ENCODE peak calls at places on chromosomes 5 and 9, in nine cellular contexts. R, Z, N, C, S, V, W, U and E are unnamed samples.

GRCh38 chr9:134335095-134335489 is 8.8 kb downstream of the RXRA start:
- DNase-seq in R (no peak), Z (no peak), N (no peak), C (no peak), S (no peak), V (no peak), W (no peak), U (no peak), E (peak; percentile 29)

GRCh38 chr5:172801184-172801671 is 30.2 kb upstream of the DUSP1 start:
- DNase-seq in R (no peak), Z (peak; percentile 12), N (no peak), C (no peak), S (no peak), V (peak; percentile 90), W (no peak), U (no peak), E (peak; percentile 91)

GRCh38 chr5:174769005-174769404 is 44.6 kb downstream of the MSX2 start:
- DNase-seq in R (no peak), Z (no peak), N (no peak), C (no peak), S (no peak), V (no peak), W (no peak), U (no peak), E (no peak)

GRCh38 chr5:124742983-124743533 is 3.4 kb downstream of the ZNF608 start:
- DNase-seq in R (no peak), Z (no peak), N (no peak), C (no peak), S (peak; percentile 38), V (peak; percentile 84), W (no peak), U (no peak), E (peak; percentile 80)

GRCh38 chr5:177212242-177212641 is 78.7 kb downstream of the NSD1 start:
- DNase-seq in R (no peak), Z (no peak), N (no peak), C (no peak), S (no peak), V (no peak), W (no peak), U (no peak), E (no peak)

GRCh38 chr5:124670672-124671592 is 75.5 kb downstream of the ZNF608 start:
- DNase-seq in R (no peak), Z (no peak), N (no peak), C (no peak), S (no peak), V (no peak), W (no peak), U (no peak), E (no peak)

GRCh38 chr5:37552770-37553719 is 173.9 kb downstream of the WDR70 start:
- DNase-seq in R (peak; percentile 19), Z (no peak), N (no peak), C (no peak), S (no peak), V (peak; percentile 97), W (no peak), U (no peak), E (peak; percentile 88)

GRCh38 chr9:127976943-127977871 is 3.6 kb downstream of the EEIG1 start:
- DNase-seq in R (no peak), Z (no peak), N (no peak), C (no peak), S (no peak), V (no peak), W (no peak), U (no peak), E (no peak)

GRCh38 chr9:127133739-127134167 is 11.3 kb upstream of the ANGPTL2 start:
- DNase-seq in R (no peak), Z (peak; percentile 90), N (no peak), C (no peak), S (no peak), V (peak; percentile 62), W (no peak), U (no peak), E (peak; percentile 78)

GRCh38 chr5:134555223-134555790 is 29.8 kb downstream of the JADE2 start:
- DNase-seq in R (no peak), Z (no peak), N (no peak), C (no peak), S (no peak), V (no peak), W (no peak), U (no peak), E (no peak)

GRCh38 chr9:34496149-34496712 is 26.6 kb downstream of the ENHO start:
- DNase-seq in R (no peak), Z (no peak), N (no peak), C (no peak), S (no peak), V (peak; percentile 79), W (no peak), U (no peak), E (peak; percentile 39)

GRCh38 chr9:113138760-113139159 is 12.0 kb upstream of the SLC31A2 start:
- DNase-seq in R (no peak), Z (no peak), N (no peak), C (no peak), S (no peak), V (no peak), W (no peak), U (no peak), E (no peak)

GRCh38 chr9:124839612-124840299 is 13.5 kb upstream of the WDR38 start:
- DNase-seq in R (peak; percentile 53), Z (no peak), N (no peak), C (peak; percentile 40), S (peak; percentile 84), V (peak; percentile 45), W (no peak), U (no peak), E (peak; percentile 43)

GRCh38 chr5:101678494-101679193 is 617.4 kb downstream of the SLCO4C1 start:
- DNase-seq in R (peak; percentile 81), Z (no peak), N (peak; percentile 18), C (peak; percentile 84), S (peak; percentile 92), V (peak; percentile 63), W (peak; percentile 86), U (peak; percentile 17), E (peak; percentile 62)

GRCh38 chr5:135608361-135608760 is 29.6 kb upstream of the CXCL14 start:
- DNase-seq in R (no peak), Z (no peak), N (no peak), C (no peak), S (peak; percentile 16), V (no peak), W (no peak), U (no peak), E (no peak)

GRCh38 chr9:123712399-123712798 is 217.5 kb downstream of the DENND1A start:
- DNase-seq in R (no peak), Z (no peak), N (no peak), C (no peak), S (no peak), V (peak; percentile 11), W (no peak), U (no peak), E (no peak)

GRCh38 chr9:93336720-93337119 is 114.8 kb upstream of the FAM120A start:
- DNase-seq in R (no peak), Z (no peak), N (no peak), C (no peak), S (no peak), V (no peak), W (no peak), U (no peak), E (no peak)
- TF ChIP-seq CTCF in R (no peak), Z (no peak), N (no peak), C (no peak), S (no peak), V (no peak), W (no peak), U (no peak), E (no peak)

GRCh38 chr5:117455236-117456233 is 880.9 kb upstream of the SEMA6A start:
- DNase-seq in R (peak; percentile 33), Z (no peak), N (no peak), C (no peak), S (peak; percentile 69), V (no peak), W (no peak), U (no peak), E (no peak)
- TF ChIP-seq CTCF in R (peak; percentile 26), Z (no peak), N (no peak), C (no peak), S (peak; percentile 50), V (peak; percentile 20), W (peak; percentile 63), U (no peak), E (no peak)

GRCh38 chr9:88378317-88378716 is 9.9 kb upstream of the SPIN1 start:
- DNase-seq in R (no peak), Z (no peak), N (no peak), C (no peak), S (no peak), V (peak; percentile 11), W (no peak), U (no peak), E (peak; percentile 22)
- TF ChIP-seq CTCF in R (peak; percentile 22), Z (no peak), N (no peak), C (no peak), S (peak; percentile 31), V (peak; percentile 21), W (no peak), U (no peak), E (peak; percentile 24)

GRCh38 chr9:16637218-16637617 is 233.3 kb downstream of the BNC2 start:
- DNase-seq in R (no peak), Z (no peak), N (no peak), C (no peak), S (no peak), V (no peak), W (no peak), U (no peak), E (no peak)
- TF ChIP-seq CTCF in R (no peak), Z (no peak), N (no peak), C (no peak), S (no peak), V (no peak), W (no peak), U (no peak), E (no peak)

GRCh38 chr9:99093492-99093791 is 11.5 kb upstream of the TGFBR1 start:
- DNase-seq in R (no peak), Z (no peak), N (no peak), C (no peak), S (no peak), V (no peak), W (no peak), U (no peak), E (no peak)
- TF ChIP-seq CTCF in R (no peak), Z (no peak), N (no peak), C (no peak), S (no peak), V (no peak), W (no peak), U (no peak), E (no peak)